ENCODE peak calls at places on chromosomes 3 and 15, in five cellular contexts. M, H, W, R and L are unnamed samples.

GRCh38 chr15:44299997-44300396 is 11.5 kb downstream of the GOLM2 start:
- DNase-seq in M (no peak), H (no peak), W (no peak), R (no peak), L (no peak)

GRCh38 chr15:97446138-97446537 is 514.4 kb upstream of the ARRDC4 start:
- DNase-seq in M (no peak), H (no peak), W (no peak), R (no peak), L (no peak)

GRCh38 chr3:186598108-186598784 is 14.6 kb upstream of the AHSG start:
- DNase-seq in M (peak; percentile 19), H (no peak), W (no peak), R (no peak), L (no peak)

GRCh38 chr3:156681003-156681402 is 6.6 kb downstream of the TIPARP start:
- DNase-seq in M (peak; percentile 53), H (no peak), W (peak; percentile 63), R (peak; percentile 55), L (peak; percentile 57)

GRCh38 chr3:196774191-196774820 is 34.6 kb downstream of the PAK2 start:
- DNase-seq in M (no peak), H (no peak), W (no peak), R (no peak), L (no peak)

GRCh38 chr15:82018201-82018600 is 27.6 kb downstream of the MEX3B start:
- DNase-seq in M (no peak), H (no peak), W (no peak), R (no peak), L (no peak)

GRCh38 chr15:66080791-66081475 is 172.6 kb downstream of the MEGF11 start:
- DNase-seq in M (no peak), H (peak; percentile 83), W (peak; percentile 30), R (peak; percentile 58), L (peak; percentile 58)

GRCh38 chr15:60744826-60745225 is 265.9 kb upstream of the ICE2 start:
- DNase-seq in M (no peak), H (no peak), W (no peak), R (no peak), L (no peak)

GRCh38 chr3:52039846-52040245 is 16.5 kb downstream of the DUSP7 start:
- DNase-seq in M (peak; percentile 63), H (peak; percentile 69), W (no peak), R (no peak), L (no peak)

GRCh38 chr3:102525624-102526023 is 90.8 kb downstream of the ZPLD1 start:
- DNase-seq in M (no peak), H (no peak), W (no peak), R (no peak), L (no peak)

GRCh38 chr15:99076555-99077308 is 28.1 kb upstream of the SYNM start:
- DNase-seq in M (peak; percentile 66), H (peak; percentile 80), W (peak; percentile 67), R (peak; percentile 74), L (peak; percentile 65)

GRCh38 chr15:42034628-42035177 is 13.9 kb upstream of the PLA2G4E start:
- DNase-seq in M (no peak), H (no peak), W (no peak), R (no peak), L (no peak)
- H3K4me3 ChIP-seq in M (no peak overlapping the region), H (no peak overlapping the region), W (no peak overlapping the region), R (no peak overlapping the region), L (no peak overlapping the region)

DNA sequence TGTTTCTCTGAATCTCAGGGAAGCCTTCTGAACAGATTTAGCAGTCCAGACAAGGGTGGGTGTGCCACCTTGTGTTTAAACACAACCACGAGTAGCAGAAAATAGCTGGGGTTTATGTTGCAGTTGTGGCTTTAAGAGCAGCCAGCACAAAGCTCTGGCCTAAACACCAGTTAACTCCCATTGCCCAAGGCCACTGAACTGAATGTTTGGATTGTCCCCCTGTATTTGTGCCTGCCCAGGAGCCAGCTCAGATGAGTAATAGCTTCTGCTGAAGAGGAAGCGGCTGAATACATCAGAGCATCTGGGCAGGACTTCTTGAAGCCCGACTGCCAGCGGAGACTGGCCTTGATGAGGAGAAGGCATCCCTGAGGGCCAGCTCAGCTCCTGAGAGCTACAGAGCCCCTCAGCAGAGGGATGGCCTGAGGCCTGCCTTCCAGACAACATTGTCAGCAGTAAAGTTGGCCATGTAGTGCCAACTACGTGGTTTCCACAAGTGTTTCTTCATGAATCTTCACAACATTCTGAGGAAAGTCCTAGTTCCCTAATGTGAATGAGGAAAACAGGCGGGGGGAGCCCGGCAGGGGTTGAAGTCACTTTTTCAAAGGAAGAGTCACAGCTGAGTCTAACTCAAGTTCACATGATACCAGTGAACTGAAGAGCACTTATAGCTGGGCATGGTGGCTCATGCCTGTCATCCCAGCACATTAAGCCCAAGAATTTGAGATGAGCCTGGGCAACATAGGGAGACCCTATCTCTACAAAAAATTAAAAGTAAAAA is 65.8 kb upstream of the ZBTB38 start:
- DNase-seq in M (no peak), H (peak; percentile 86), W (peak; percentile 23), R (no peak), L (no peak)
- TF ChIP-seq CTCF in M (no peak), H (no peak), W (peak; percentile 17), R (no peak), L (no peak)

GRCh38 chr15:70852501-70853269 is 1.3 kb downstream of the LARP6 start:
- DNase-seq in M (no peak), H (no peak), W (no peak), R (no peak), L (no peak)

GRCh38 chr15:70855764-70856163 is 1.8 kb upstream of the LARP6 start:
- DNase-seq in M (no peak), H (no peak), W (no peak), R (no peak), L (no peak)

GRCh38 chr15:70854669-70854976 is 666 bp upstream of the LARP6 start:
- DNase-seq in M (peak; percentile 42), H (no peak), W (no peak), R (no peak), L (no peak)

GRCh38 chr15:70853270-70853854 is 595 bp downstream of the LARP6 start:
- DNase-seq in M (peak; percentile 47), H (peak; percentile 34), W (no peak), R (peak; percentile 79), L (peak; percentile 41)

DNA sequence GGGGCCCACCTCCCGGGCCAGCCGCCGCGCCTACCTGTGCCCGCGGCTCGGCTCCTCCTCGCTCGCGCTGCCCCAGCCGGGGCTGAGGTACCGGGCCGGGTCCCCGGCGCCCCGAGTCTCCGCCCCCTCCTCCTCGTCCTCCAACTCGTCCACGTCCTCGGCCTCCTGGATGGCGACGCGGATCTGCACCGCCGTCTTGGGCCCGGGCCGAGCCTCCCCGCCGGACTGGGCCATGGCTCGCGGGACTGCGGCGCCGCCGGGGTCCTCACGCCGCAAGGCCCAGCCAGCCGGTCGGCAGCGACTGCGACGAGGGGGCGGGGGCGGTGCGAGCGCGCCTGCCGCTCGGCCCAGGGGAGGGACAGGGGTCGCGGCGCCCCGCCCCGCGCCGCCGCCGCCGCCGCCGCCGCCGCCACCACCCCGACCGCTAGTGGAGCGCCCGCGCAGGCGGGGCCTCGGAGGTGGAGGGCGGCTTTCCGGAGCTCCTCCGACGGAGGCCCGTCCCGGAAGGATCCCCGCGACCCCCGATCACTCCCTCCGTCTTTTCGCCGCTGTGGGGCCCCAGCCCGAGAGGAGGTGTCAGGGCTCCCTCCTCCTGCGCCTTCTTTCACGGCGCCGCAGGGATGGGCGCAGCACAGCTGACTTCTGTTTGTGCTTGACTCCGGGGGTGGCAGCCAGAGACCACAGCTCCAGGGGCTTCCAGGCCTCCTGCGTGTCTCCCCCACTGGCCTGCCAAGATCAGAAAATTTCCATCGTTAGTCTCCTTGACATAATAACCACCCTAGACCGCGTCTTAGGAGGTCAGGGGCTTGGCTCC is at the start of gene LARP6:
- DNase-seq in M (peak; percentile 60), H (peak; percentile 28), W (no peak), R (peak; percentile 96), L (peak; percentile 73)
- H3K27me3 ChIP-seq in M (no peaks in the 10 kb centered on the region), H (no peaks in the 10 kb centered on the region), W (no peaks in the 10 kb centered on the region), R (no peaks in the 10 kb centered on the region), L (no peaks in the 10 kb centered on the region)

DNA sequence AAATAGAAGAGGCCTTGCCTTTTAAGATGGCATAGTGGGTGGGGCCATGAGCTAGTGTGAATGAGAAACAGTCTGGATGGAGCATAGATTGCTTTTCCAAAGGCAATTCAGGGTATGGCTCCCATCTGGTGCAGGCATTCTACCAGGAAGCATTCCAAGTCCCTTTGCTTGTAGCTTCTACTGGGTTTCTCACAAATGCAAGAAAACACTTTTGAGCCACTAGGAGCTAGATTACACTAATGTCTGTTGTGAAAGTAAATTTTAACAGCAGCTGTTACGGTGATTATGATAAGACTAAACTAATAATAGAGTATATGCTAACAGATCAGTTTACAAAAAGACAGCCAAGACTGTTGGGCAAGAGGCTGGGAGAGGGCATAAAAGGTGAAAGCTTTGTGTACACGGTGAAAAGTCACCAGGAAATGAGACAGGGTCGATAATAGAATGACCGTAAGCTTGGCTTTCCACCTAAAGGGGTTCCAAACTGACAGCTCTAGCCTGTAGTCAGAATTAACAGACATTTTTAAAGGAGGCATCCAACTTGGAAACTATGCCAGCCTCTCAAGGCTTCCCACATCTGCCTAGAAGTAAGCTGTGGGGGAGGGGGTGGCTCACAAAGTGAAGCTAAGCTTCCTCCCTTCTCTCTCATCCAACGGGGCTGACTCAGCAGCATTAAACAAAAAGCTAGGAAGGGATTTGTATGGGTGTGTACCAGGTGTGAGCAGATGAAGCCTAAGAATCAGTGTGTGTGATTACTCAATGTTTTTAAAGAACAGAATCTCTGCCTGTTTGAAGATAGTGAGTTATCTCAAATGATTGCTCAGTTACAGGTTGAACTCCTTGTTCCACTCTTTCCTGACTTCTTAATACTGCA is 61.1 kb upstream of the GPD1L start:
- DNase-seq in M (peak; percentile 42), H (peak; percentile 54), W (peak; percentile 78), R (peak; percentile 9), L (peak; percentile 62)
- H3K4me3 ChIP-seq in M (no peak overlapping the region), H (no peak overlapping the region), W (peak overlapping the region; percentile 24), R (no peak overlapping the region), L (no peak overlapping the region)